ENCODE peak calls at places on chromosomes 11 and 22, in five cellular contexts. J is ovary, L is IMR-90, Z is transverse colon, G is A549. V is an unnamed sample.

GRCh38 chr11:121551463-121551862 is 98.7 kb upstream of the SORL1-AS1 start:
- DNase-seq in J (no peak), L (no peak), Z (no peak), G (no peak), V (no peak)

GRCh38 chr11:75919525-75919924 is 104.5 kb downstream of the UVRAG start:
- DNase-seq in J (no peak), L (peak; percentile 20), Z (no peak), G (no peak), V (no peak)

GRCh38 chr22:40668611-40669390 is 10.5 kb upstream of the MCHR1 start:
- DNase-seq in J (no peak), L (peak; percentile 89), Z (no peak), G (peak; percentile 70), V (no peak)

GRCh38 chr11:121499405-121499804 is 46.6 kb upstream of the SORL1-AS1 start:
- DNase-seq in J (no peak), L (no peak), Z (no peak), G (no peak), V (no peak)

GRCh38 chr11:66891849-66892660 is 35.2 kb downstream of the LRFN4 start:
- DNase-seq in J (peak; percentile 3), L (peak; percentile 99), Z (peak; percentile 59), G (peak; percentile 98), V (no peak)

GRCh38 chr11:134411887-134412507 is at the start of gene B3GAT1:
- DNase-seq in J (peak; percentile 26), L (no peak), Z (no peak), G (no peak), V (no peak)

GRCh38 chr22:26124991-26125725 is 44.1 kb upstream of the SEZ6L start:
- DNase-seq in J (no peak), L (no peak), Z (no peak), G (no peak), V (no peak)

GRCh38 chr11:73869234-73869949 is 7.3 kb downstream of the COA4 start:
- DNase-seq in J (no peak), L (peak; percentile 6), Z (peak; percentile 39), G (peak; percentile 49), V (no peak)

GRCh38 chr11:18987454-18988231 is 48.4 kb upstream of the MRGPRX1 start:
- DNase-seq in J (no peak), L (peak; percentile 43), Z (no peak), G (no peak), V (no peak)

GRCh38 chr11:3126207-3126865 is 38.8 kb downstream of the OSBPL5 start:
- DNase-seq in J (peak; percentile 28), L (no peak), Z (peak; percentile 93), G (no peak), V (no peak)

GRCh38 chr11:123219066-123219697 is 24.1 kb upstream of the CLMP start:
- DNase-seq in J (no peak), L (peak; percentile 86), Z (no peak), G (peak; percentile 68), V (no peak)

GRCh38 chr22:32623943-32624342 is 149.3 kb downstream of the FBXO7 start:
- DNase-seq in J (peak; percentile 77), L (peak; percentile 98), Z (peak; percentile 49), G (no peak), V (no peak)

GRCh38 chr22:42868751-42869251 is 11.7 kb upstream of the ARFGAP3 start:
- DNase-seq in J (no peak), L (peak; percentile 17), Z (peak; percentile 45), G (no peak), V (no peak)

GRCh38 chr11:2584812-2585565 is 114.8 kb downstream of the KCNQ1OT1 start:
- DNase-seq in J (peak; percentile 12), L (no peak), Z (no peak), G (no peak), V (no peak)

GRCh38 chr22:23263651-23264555 is 83.6 kb downstream of the BCR start:
- DNase-seq in J (no peak), L (no peak), Z (peak; percentile 22), G (no peak), V (no peak)

GRCh38 chr11:126426820-126427749 is 71.6 kb downstream of the ST3GAL4 start:
- DNase-seq in J (peak; percentile 61), L (no peak), Z (no peak), G (no peak), V (no peak)

DNA sequence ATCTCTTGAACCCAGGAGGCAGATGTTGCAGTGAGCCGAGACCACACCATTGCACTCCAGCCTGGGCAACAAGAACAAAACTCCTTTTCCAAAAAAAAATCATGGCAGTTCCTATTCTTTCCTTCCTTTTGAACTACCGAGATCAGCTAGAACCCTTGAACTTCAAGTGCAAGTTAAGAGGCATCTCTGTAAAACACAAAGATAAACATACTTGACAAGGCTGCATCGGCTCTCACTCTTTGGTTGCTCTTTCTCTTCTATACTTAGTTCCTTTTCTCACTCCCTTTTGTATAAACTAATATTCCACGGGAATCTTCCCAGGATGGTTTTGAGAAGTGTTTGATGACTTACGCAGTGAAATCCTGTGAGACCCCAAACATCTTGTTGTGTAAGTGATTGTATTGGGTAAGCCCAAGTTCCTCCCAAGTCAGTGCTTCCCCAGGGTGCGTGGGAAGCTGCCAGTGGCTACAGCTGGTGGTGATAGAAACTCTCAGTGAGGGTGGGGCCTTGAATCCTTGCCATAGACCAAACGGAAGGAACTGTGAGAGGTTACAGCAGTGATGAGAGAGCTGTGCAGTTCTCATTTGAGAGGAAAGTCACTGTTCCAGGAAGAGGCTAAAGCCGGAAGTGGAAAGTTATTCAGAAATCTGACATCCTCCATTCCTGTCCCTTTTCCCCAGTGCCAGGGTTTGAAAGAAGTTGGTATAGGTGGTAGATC is 24.1 kb upstream of the CDC42EP2 start:
- DNase-seq in J (peak; percentile 94), L (peak; percentile 100), Z (peak; percentile 84), G (peak; percentile 49), V (no peak)
- H3K4me3 ChIP-seq in J (no peak overlapping the region), L (no peak overlapping the region), Z (no peak overlapping the region), G (no peak overlapping the region), V (no peak overlapping the region)

GRCh38 chr11:119014209-119014924 is 3.8 kb downstream of the RPS25 start:
- DNase-seq in J (no peak), L (no peak), Z (no peak), G (no peak), V (no peak)
- TF ChIP-seq POLR2A in J (no peak), L (peak; percentile 20), Z (no peak), G (no peak), V (no peak)

GRCh38 chr11:109697140-109697843 is 275.3 kb downstream of the C11orf87 start:
- DNase-seq in J (no peak), L (peak; percentile 50), Z (no peak), G (peak; percentile 31), V (no peak)
- TF ChIP-seq CTCF in J (no peak), L (peak; percentile 72), Z (peak; percentile 58), G (peak; percentile 20), V (peak; percentile 81)

GRCh38 chr11:96242191-96242845 is 100.7 kb downstream of the MAML2 start:
- DNase-seq in J (no peak), L (no peak), Z (no peak), G (no peak), V (no peak)
- H3K4me3 ChIP-seq in J (no peak overlapping the region), L (no peak overlapping the region), Z (no peak overlapping the region), G (peak overlapping the region; percentile 43), V (peak overlapping the region; percentile 62)

GRCh38 chr22:36204641-36205032 is 3.0 kb upstream of the APOL4 start:
- DNase-seq in J (no peak), L (no peak), Z (peak; percentile 53), G (no peak), V (no peak)

GRCh38 chr22:36198482-36198881 is 3.1 kb downstream of the APOL4 start:
- DNase-seq in J (no peak), L (no peak), Z (no peak), G (no peak), V (no peak)

GRCh38 chr22:36204001-36204640 is 2.5 kb upstream of the APOL4 start:
- DNase-seq in J (no peak), L (no peak), Z (no peak), G (no peak), V (no peak)

GRCh38 chr22:36198936-36199616 is 2.5 kb downstream of the APOL4 start:
- DNase-seq in J (no peak), L (no peak), Z (no peak), G (no peak), V (no peak)

GRCh38 chr22:36201630-36202312 is at the start of gene APOL4:
- DNase-seq in J (peak; percentile 90), L (no peak), Z (peak; percentile 66), G (no peak), V (no peak)
- TF ChIP-seq POLR2A in J (no peak), L (no peak), Z (peak; percentile 12), G (no peak), V (no peak)

V was measured in esophagus squamous epithelium.